ENCODE peak calls at places on chromosomes 13 and 19, in eight cellular contexts. W, Q, K, V, Y, U, T and C are unnamed samples.

GRCh38 chr13:42973581-42973980 is 18.5 kb downstream of the EPSTI1 start:
- DNase-seq in W (no peak), Q (no peak), K (no peak), V (no peak), Y (no peak), U (no peak), T (no peak), C (no peak)

GRCh38 chr13:86368924-86369323 is 569.7 kb upstream of the SLITRK6 start:
- DNase-seq in W (no peak), Q (no peak), K (no peak), V (no peak), Y (no peak), U (no peak), T (no peak), C (no peak)

GRCh38 chr13:36875955-36876354 is 44.1 kb downstream of the SMAD9 start:
- DNase-seq in W (no peak), Q (no peak), K (no peak), V (no peak), Y (no peak), U (no peak), T (no peak), C (no peak)

GRCh38 chr19:57888494-57889231 is at the start of gene ZNF814:
- DNase-seq in W (peak), Q (peak), K (peak), V (peak), Y (peak), U (peak), T (peak), C (peak)

GRCh38 chr13:95926231-95926630 is 127.0 kb downstream of the UGGT2 start:
- DNase-seq in W (no peak), Q (no peak), K (no peak), V (no peak), Y (no peak), U (no peak), T (no peak), C (no peak)

GRCh38 chr13:67372868-67373464 is 142.8 kb upstream of the PCDH9 start:
- DNase-seq in W (no peak), Q (no peak), K (no peak), V (no peak), Y (no peak), U (no peak), T (no peak), C (no peak)

GRCh38 chr13:46761174-46761573 is 35.8 kb downstream of the ESD start:
- DNase-seq in W (no peak), Q (no peak), K (no peak), V (no peak), Y (no peak), U (no peak), T (no peak), C (no peak)

GRCh38 chr19:6501740-6502648 is at the start of gene TUBB4A:
- DNase-seq in W (no peak), Q (no peak), K (peak), V (no peak), Y (no peak), U (no peak), T (no peak), C (no peak)

GRCh38 chr19:35274323-35274722 is 5.6 kb downstream of the USF2 start:
- DNase-seq in W (no peak), Q (no peak), K (no peak), V (no peak), Y (no peak), U (no peak), T (no peak), C (no peak)

GRCh38 chr19:53612762-53613526 is 18.9 kb upstream of the DPRX start:
- DNase-seq in W (peak), Q (no peak), K (no peak), V (no peak), Y (no peak), U (no peak), T (peak), C (no peak)

GRCh38 chr13:107069107-107069776 is 501.3 kb upstream of the ARGLU1 start:
- DNase-seq in W (no peak), Q (no peak), K (no peak), V (no peak), Y (no peak), U (no peak), T (peak), C (no peak)

GRCh38 chr19:41364546-41365391 is 820 bp upstream of the B9D2 start:
- DNase-seq in W (no peak), Q (no peak), K (no peak), V (no peak), Y (no peak), U (no peak), T (no peak), C (no peak)

GRCh38 chr19:18587962-18588610 is 512 bp upstream of the REX1BD start:
- DNase-seq in W (no peak), Q (no peak), K (no peak), V (no peak), Y (no peak), U (no peak), T (no peak), C (no peak)

GRCh38 chr19:17473041-17473440 is 2.7 kb downstream of the SLC27A1 start:
- DNase-seq in W (no peak), Q (no peak), K (no peak), V (no peak), Y (no peak), U (no peak), T (peak), C (no peak)

GRCh38 chr13:79225487-79226232 is 180.4 kb downstream of the RBM26 start:
- DNase-seq in W (peak), Q (no peak), K (no peak), V (no peak), Y (no peak), U (no peak), T (no peak), C (no peak)

GRCh38 chr13:110815471-110816204 is 99.2 kb downstream of the ANKRD10 start:
- DNase-seq in W (no peak), Q (no peak), K (no peak), V (no peak), Y (no peak), U (no peak), T (peak), C (no peak)

GRCh38 chr13:43307921-43308433 is 284.6 kb downstream of the DNAJC15 start:
- DNase-seq in W (peak), Q (peak), K (no peak), V (no peak), Y (peak), U (no peak), T (no peak), C (peak)

GRCh38 chr13:112703449-112703848 is 13.6 kb downstream of the ATP11A start:
- DNase-seq in W (no peak), Q (no peak), K (no peak), V (no peak), Y (no peak), U (no peak), T (no peak), C (no peak)

GRCh38 chr19:12733369-12733896 is 1.1 kb downstream of the TRIR start:
- DNase-seq in W (no peak), Q (no peak), K (peak), V (no peak), Y (no peak), U (no peak), T (no peak), C (no peak)

GRCh38 chr19:1492474-1493006 is 1.6 kb downstream of the REEP6 start:
- DNase-seq in W (no peak), Q (no peak), K (no peak), V (no peak), Y (no peak), U (no peak), T (peak), C (no peak)

GRCh38 chr13:27709779-27710178 is 82.5 kb upstream of the GSX1 start:
- DNase-seq in W (no peak), Q (no peak), K (no peak), V (no peak), Y (no peak), U (no peak), T (no peak), C (no peak)

GRCh38 chr19:21848706-21849105 is 12.7 kb upstream of the ZNF43 start:
- DNase-seq in W (no peak), Q (no peak), K (no peak), V (no peak), Y (peak), U (no peak), T (peak), C (no peak)

GRCh38 chr19:2722541-2723344 is 1.6 kb upstream of the DIRAS1 start:
- DNase-seq in W (no peak), Q (peak), K (no peak), V (no peak), Y (peak), U (no peak), T (peak), C (peak)

GRCh38 chr13:29597246-29597645 is 1.8 kb upstream of the SLC7A1 start:
- DNase-seq in W (no peak), Q (no peak), K (no peak), V (no peak), Y (no peak), U (no peak), T (no peak), C (no peak)

GRCh38 chr13:22144806-22145205 is 473.9 kb downstream of the FGF9 start:
- DNase-seq in W (no peak), Q (no peak), K (no peak), V (no peak), Y (no peak), U (no peak), T (no peak), C (no peak)

GRCh38 chr13:105573134-105573533 is 962.3 kb downstream of the EFNB2 start:
- DNase-seq in W (no peak), Q (no peak), K (no peak), V (no peak), Y (no peak), U (no peak), T (no peak), C (no peak)

GRCh38 chr13:104522235-104523072 is 1456.2 kb upstream of the SLC10A2 start:
- DNase-seq in W (no peak), Q (no peak), K (no peak), V (no peak), Y (no peak), U (no peak), T (no peak), C (no peak)

GRCh38 chr19:43575955-43576451 is 402 bp downstream of the PINLYP start:
- DNase-seq in W (no peak), Q (no peak), K (peak), V (no peak), Y (no peak), U (no peak), T (no peak), C (no peak)

GRCh38 chr19:17615889-17616685 is 60.6 kb downstream of the COLGALT1 start:
- DNase-seq in W (no peak), Q (no peak), K (no peak), V (no peak), Y (no peak), U (no peak), T (no peak), C (no peak)

GRCh38 chr19:50556236-50557008 is 11.8 kb downstream of the LRRC4B start:
- DNase-seq in W (peak), Q (peak), K (peak), V (peak), Y (peak), U (peak), T (no peak), C (peak)

GRCh38 chr13:90956036-90956435 is 391.5 kb upstream of the MIR17HG start:
- DNase-seq in W (no peak), Q (no peak), K (no peak), V (no peak), Y (no peak), U (no peak), T (no peak), C (no peak)